ENCODE peak calls at places on chromosome 17, in seven cellular contexts. F, X, P, V, I, Z and O are unnamed samples.

GRCh38 chr17:76000016-76000754 is 470 bp upstream of the CDK3 start:
- DNase-seq in F (no peak), X (peak; percentile 64), P (peak; percentile 98), V (peak; percentile 89), I (peak; percentile 47), Z (no peak), O (no peak)

GRCh38 chr17:69669441-69670178 is 255.1 kb downstream of the MAP2K6 start:
- DNase-seq in F (no peak), X (no peak), P (no peak), V (no peak), I (no peak), Z (no peak), O (peak; percentile 33)

GRCh38 chr17:16488572-16488997 is 3.4 kb downstream of the LRRC75A start:
- DNase-seq in F (no peak), X (no peak), P (peak; percentile 60), V (no peak), I (peak; percentile 74), Z (no peak), O (no peak)

GRCh38 chr17:32590974-32591373 is 104.2 kb downstream of the CDK5R1 start:
- DNase-seq in F (no peak), X (no peak), P (no peak), V (no peak), I (no peak), Z (no peak), O (no peak)

GRCh38 chr17:11608396-11608795 is 10.1 kb downstream of the DNAH9 start:
- DNase-seq in F (no peak), X (no peak), P (no peak), V (no peak), I (peak; percentile 92), Z (no peak), O (no peak)

GRCh38 chr17:76246080-76247066 is 6.1 kb upstream of the RNF157 start:
- DNase-seq in F (no peak), X (peak; percentile 97), P (peak; percentile 53), V (no peak), I (no peak), Z (no peak), O (peak; percentile 27)

GRCh38 chr17:79114455-79115301 is 40.1 kb downstream of the ENGASE start:
- DNase-seq in F (no peak), X (no peak), P (peak; percentile 74), V (no peak), I (peak; percentile 38), Z (no peak), O (peak; percentile 2)

GRCh38 chr17:19991252-19991885 is 13.7 kb upstream of the AKAP10 start:
- DNase-seq in F (no peak), X (no peak), P (peak; percentile 44), V (no peak), I (peak; percentile 44), Z (no peak), O (no peak)

GRCh38 chr17:28053725-28054124 is 11.2 kb downstream of the NLK start:
- DNase-seq in F (no peak), X (no peak), P (no peak), V (no peak), I (no peak), Z (no peak), O (no peak)

GRCh38 chr17:43399839-43400328 is 1.1 kb downstream of the ARL4D start:
- DNase-seq in F (no peak), X (no peak), P (peak; percentile 55), V (no peak), I (no peak), Z (no peak), O (peak; percentile 31)

GRCh38 chr17:77571562-77571981 is 386.9 kb upstream of the TNRC6C start:
- DNase-seq in F (no peak), X (no peak), P (no peak), V (no peak), I (no peak), Z (no peak), O (peak; percentile 48)

GRCh38 chr17:82007495-82008257 is 15.0 kb downstream of the CENPX start:
- DNase-seq in F (no peak), X (no peak), P (no peak), V (no peak), I (no peak), Z (no peak), O (no peak)

GRCh38 chr17:37700881-37701280 is 44.0 kb downstream of the HNF1B start:
- DNase-seq in F (no peak), X (no peak), P (no peak), V (no peak), I (no peak), Z (no peak), O (no peak)

GRCh38 chr17:68611353-68612227 is 10.4 kb upstream of the FAM20A start:
- DNase-seq in F (no peak), X (no peak), P (no peak), V (no peak), I (no peak), Z (no peak), O (no peak)

GRCh38 chr17:37488607-37489196 is 989 bp upstream of the DUSP14 start:
- DNase-seq in F (peak; percentile 79), X (peak; percentile 44), P (peak; percentile 95), V (peak; percentile 11), I (peak; percentile 95), Z (peak; percentile 30), O (peak; percentile 92)

GRCh38 chr17:78127888-78128615 is 503 bp downstream of the TMC6 start:
- DNase-seq in F (no peak), X (peak; percentile 28), P (no peak), V (no peak), I (no peak), Z (no peak), O (no peak)

GRCh38 chr17:9228408-9229159 is 207.3 kb downstream of the NTN1 start:
- DNase-seq in F (no peak), X (no peak), P (no peak), V (no peak), I (no peak), Z (no peak), O (peak; percentile 83)

GRCh38 chr17:74454197-74455024 is 12.0 kb upstream of the CD300A start:
- DNase-seq in F (peak; percentile 74), X (no peak), P (peak; percentile 80), V (no peak), I (no peak), Z (peak; percentile 85), O (peak; percentile 50)

GRCh38 chr17:72121164-72122001 is 563 bp downstream of the SOX9 start:
- DNase-seq in F (no peak), X (no peak), P (peak; percentile 90), V (peak; percentile 55), I (no peak), Z (no peak), O (peak; percentile 32)
- TF ChIP-seq CTCF in F (no peak), X (no peak), P (peak; percentile 42), V (no peak), I (no peak), Z (no peak), O (no peak)

DNA sequence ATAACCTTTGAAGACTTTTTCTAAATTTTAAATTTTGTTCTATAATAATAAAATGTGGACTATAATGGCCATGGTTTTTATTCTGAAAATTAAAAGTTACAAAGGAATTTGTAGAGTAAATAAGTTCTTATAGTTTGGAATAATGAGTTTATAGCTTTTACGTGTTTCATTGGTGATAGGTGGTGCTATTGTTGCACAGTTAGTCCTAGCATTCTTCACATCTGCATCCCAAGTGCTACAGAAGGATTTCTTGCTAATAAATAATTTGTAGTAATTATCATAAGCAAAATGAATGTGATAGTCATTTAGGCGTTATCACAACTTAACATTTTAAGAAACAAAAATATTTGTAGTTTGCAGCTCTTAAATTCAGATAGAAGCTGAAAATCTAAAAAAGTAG is 67.9 kb downstream of the BCAS3 start:
- DNase-seq in F (no peak), X (no peak), P (no peak), V (no peak), I (no peak), Z (no peak), O (no peak)
- TF ChIP-seq CTCF in F (no peak), X (no peak), P (no peak), V (no peak), I (no peak), Z (no peak), O (no peak)

GRCh38 chr17:15091825-15092224 is 173.3 kb downstream of the PMP22 start:
- DNase-seq in F (no peak), X (no peak), P (peak; percentile 74), V (no peak), I (no peak), Z (no peak), O (no peak)
- TF ChIP-seq CTCF in F (no peak), X (no peak), P (peak; percentile 68), V (no peak), I (no peak), Z (no peak), O (no peak)

DNA sequence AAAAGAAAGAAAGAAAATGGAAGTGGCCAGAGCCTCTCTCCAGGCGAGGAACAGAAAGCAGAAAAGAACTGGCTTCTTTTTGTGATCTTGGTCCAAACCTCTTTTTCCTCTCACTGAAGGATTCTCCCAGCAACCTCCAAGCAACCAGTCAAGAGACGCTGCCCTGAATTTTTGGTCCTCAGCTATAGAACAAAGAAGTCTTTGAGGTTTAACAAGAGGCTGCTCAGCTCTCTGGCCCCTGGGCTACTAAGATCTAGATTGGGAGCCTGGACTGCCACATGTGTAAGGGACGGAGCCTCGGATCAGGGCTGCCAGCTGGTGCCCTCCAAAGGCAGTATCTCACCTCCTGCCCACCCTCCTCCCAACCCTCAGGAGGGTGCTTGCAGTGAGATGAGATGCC is 62.6 kb downstream of the AXIN2 start:
- DNase-seq in F (no peak), X (no peak), P (no peak), V (no peak), I (no peak), Z (no peak), O (no peak)
- TF ChIP-seq CTCF in F (no peak), X (no peak), P (no peak), V (no peak), I (no peak), Z (no peak), O (no peak)

DNA sequence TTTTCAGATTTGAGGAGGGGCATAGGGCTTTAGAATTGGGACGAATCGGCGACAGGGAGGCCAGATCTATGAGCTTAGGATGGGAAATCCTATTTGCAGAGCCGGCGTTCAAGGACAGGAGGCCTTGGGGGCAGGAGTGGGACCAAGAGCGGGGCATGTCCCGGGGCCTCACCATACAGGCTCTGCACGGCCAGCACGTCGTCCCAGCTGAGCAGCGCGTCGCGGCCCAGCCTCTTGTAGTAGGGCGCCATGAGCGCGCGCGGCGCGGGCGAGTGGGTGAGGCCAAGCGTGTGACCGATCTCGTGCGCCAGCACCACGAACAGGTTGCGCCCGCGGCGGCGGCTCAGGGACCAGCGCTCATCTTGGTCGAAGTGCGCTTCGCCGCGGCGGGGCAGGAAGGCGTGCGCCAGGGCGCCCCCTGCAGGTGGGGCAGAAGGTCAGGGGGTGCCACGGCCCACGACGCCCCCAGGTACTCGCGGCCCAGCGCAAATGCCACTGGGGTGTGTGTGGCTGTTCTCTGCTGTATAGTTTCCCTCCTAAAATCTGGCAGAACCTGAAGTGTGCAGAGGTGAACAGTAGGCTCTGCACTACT is 9.3 kb downstream of the C17orf50 start:
- DNase-seq in F (no peak), X (no peak), P (no peak), V (no peak), I (no peak), Z (no peak), O (no peak)
- TF ChIP-seq CTCF in F (no peak), X (no peak), P (peak; percentile 63), V (peak; percentile 47), I (no peak), Z (peak; percentile 58), O (no peak)

DNA sequence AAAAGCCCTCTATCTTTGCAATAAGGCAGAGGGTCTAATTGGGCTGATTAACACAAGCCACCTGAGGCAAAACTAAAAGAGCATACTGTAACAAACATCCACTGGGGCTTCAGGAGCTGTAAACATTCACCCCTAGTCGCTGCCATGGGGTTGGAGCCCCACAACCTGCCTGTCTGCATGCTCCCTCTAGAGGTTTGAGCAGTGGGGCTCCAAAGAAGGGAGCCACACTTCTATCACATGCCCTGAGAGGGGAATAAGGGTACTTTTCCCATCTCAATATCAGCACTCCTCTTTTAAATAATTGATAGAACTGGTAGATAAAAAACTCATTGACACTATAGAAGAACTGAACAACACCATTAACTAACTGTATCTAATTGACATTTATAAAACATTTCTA is 130.1 kb upstream of the COX10 start:
- DNase-seq in F (no peak), X (no peak), P (no peak), V (no peak), I (no peak), Z (no peak), O (no peak)
- TF ChIP-seq CTCF in F (no peak), X (no peak), P (peak; percentile 41), V (no peak), I (no peak), Z (no peak), O (no peak)